ENCODE peak calls at places on chromosomes 11 and 22, in seven cellular contexts. W is upper lobe of left lung, A is K562, L is sigmoid colon, S is SK-N-SH, R is transverse colon, Z is tibial nerve. I is an unnamed sample. For H3K36me3, the result is how much of the 10 kb centered on the place peaks cover.

GRCh38 chr11:93526691-93527583 is 16.3 kb downstream of the SMCO4 start:
- DNase-seq in A (no peak), L (no peak), W (no peak), Z (no peak), R (no peak), S (no peak), I (no peak)

GRCh38 chr22:35343664-35344550 is 37.0 kb upstream of the HMOX1 start:
- DNase-seq in Z (no peak), L (no peak), R (no peak), S (no peak), A (no peak), W (peak), I (no peak)

GRCh38 chr22:42299586-42300285 is 29.3 kb upstream of the TCF20 start:
- DNase-seq in S (no peak), A (peak), L (no peak), R (peak), Z (peak), W (peak), I (no peak)

GRCh38 chr11:65435981-65436411 is 13.4 kb downstream of the NEAT1 start:
- DNase-seq in Z (no peak), L (peak), A (no peak), S (no peak), R (peak), W (peak), I (peak)

GRCh38 chr11:128469220-128469619 is 118.1 kb downstream of the ETS1 start:
- DNase-seq in R (peak), A (no peak), Z (no peak), S (no peak), W (no peak), L (no peak), I (no peak)

GRCh38 chr11:108596701-108597100 is 3.1 kb upstream of the EXPH5 start:
- DNase-seq in A (no peak), W (no peak), S (no peak), L (no peak), R (no peak), Z (no peak), I (no peak)

GRCh38 chr22:38881464-38881871 is 9.5 kb upstream of the CBX6 start:
- DNase-seq in A (no peak), L (peak), S (no peak), Z (peak), W (no peak), R (peak), I (peak)

GRCh38 chr11:114399903-114400221 is 449 bp downstream of the C11orf71 start:
- DNase-seq in L (no peak), R (no peak), W (peak), Z (peak), A (peak), S (no peak), I (no peak)

GRCh38 chr11:2376751-2377451 is at the start of gene CD81:
- DNase-seq in W (peak), R (no peak), Z (peak), L (no peak), S (peak), A (peak), I (peak)

GRCh38 chr11:46901156-46901555 is 17.2 kb downstream of the LRP4 start:
- DNase-seq in R (no peak), A (no peak), Z (no peak), L (no peak), S (no peak), W (no peak), I (no peak)

GRCh38 chr22:48423481-48423901 is 1404.2 kb downstream of the BRD1 start:
- DNase-seq in A (no peak), R (no peak), L (no peak), S (no peak), Z (no peak), W (no peak), I (no peak)

GRCh38 chr11:116471608-116472007 is 301.2 kb downstream of the BUD13 start:
- DNase-seq in W (no peak), A (no peak), R (no peak), S (no peak), Z (no peak), L (no peak), I (no peak)

GRCh38 chr11:134270250-134270714 is 5.9 kb upstream of the GLB1L3 start:
- DNase-seq in Z (no peak), W (no peak), S (peak), R (no peak), A (peak), L (no peak), I (no peak)

GRCh38 chr22:45997077-45997774 is 20.3 kb upstream of the WNT7B start:
- DNase-seq in W (peak), A (no peak), Z (peak), L (peak), S (no peak), R (peak), I (peak)

GRCh38 chr11:10118830-10119229 is 175.2 kb downstream of the SBF2 start:
- DNase-seq in Z (no peak), R (no peak), S (no peak), L (no peak), W (no peak), A (no peak), I (no peak)

GRCh38 chr22:21598302-21598701 is 30.8 kb downstream of the UBE2L3 start:
- DNase-seq in S (no peak), A (no peak), L (no peak), W (no peak), Z (no peak), R (no peak), I (no peak)

GRCh38 chr22:36349726-36350125 is 38.0 kb downstream of the MYH9 start:
- DNase-seq in Z (no peak), L (no peak), A (no peak), W (no peak), S (no peak), R (no peak), I (no peak)

GRCh38 chr11:9201372-9202162 is 63.6 kb downstream of the DENND5A start:
- DNase-seq in Z (no peak), W (no peak), L (no peak), R (no peak), A (no peak), S (no peak), I (no peak)

GRCh38 chr11:66950113-66950535 is 8.1 kb downstream of the PC start:
- DNase-seq in S (no peak), W (no peak), A (peak), L (peak), R (peak), Z (no peak), I (no peak)

GRCh38 chr11:60130496-60130895 is 42.0 kb downstream of the MS4A2 start:
- DNase-seq in S (peak), R (peak), W (no peak), A (peak), Z (no peak), L (no peak), I (no peak)

GRCh38 chr22:45505991-45506743 is 3.5 kb downstream of the FBLN1 start:
- DNase-seq in W (no peak), A (no peak), R (no peak), L (no peak), Z (no peak), S (no peak), I (no peak)

GRCh38 chr22:47619631-47620030 is 857.2 kb downstream of the TBC1D22A start:
- DNase-seq in S (no peak), L (peak), Z (no peak), W (no peak), A (no peak), R (no peak), I (no peak)

GRCh38 chr11:112995423-112996084 is 34.3 kb downstream of the NCAM1 start:
- DNase-seq in W (no peak), S (no peak), L (no peak), R (no peak), Z (no peak), A (no peak), I (no peak)

GRCh38 chr11:32173435-32173834 is 82.6 kb downstream of the RCN1 start:
- DNase-seq in R (peak), A (peak), L (no peak), S (peak), W (peak), Z (peak), I (peak)

GRCh38 chr11:28618426-28618825 is 510.2 kb downstream of the METTL15 start:
- DNase-seq in Z (no peak), L (no peak), A (no peak), S (no peak), R (no peak), W (no peak), I (no peak)

GRCh38 chr22:19663286-19663815 is 51.0 kb upstream of the SEPTIN5 start:
- DNase-seq in R (peak), Z (peak), L (no peak), W (no peak), S (peak), A (peak), I (peak)

GRCh38 chr11:37817727-37818270 is 1219.8 kb upstream of the RAG2 start:
- DNase-seq in S (no peak), Z (no peak), R (no peak), W (no peak), L (no peak), A (no peak), I (no peak)

GRCh38 chr11:70828498-70829159 is 423.7 kb downstream of the SHANK2 start:
- DNase-seq in W (peak), Z (peak), R (peak), A (no peak), L (peak), S (peak), I (no peak)

GRCh38 chr11:31442086-31442485 is 67.3 kb downstream of the IMMP1L start:
- DNase-seq in W (no peak), A (no peak), R (no peak), S (no peak), L (no peak), Z (no peak), I (no peak)

GRCh38 chr11:117828641-117829368 is 4.3 kb upstream of the FXYD2 start:
- DNase-seq in A (peak), L (peak), Z (no peak), W (peak), R (peak), S (no peak), I (peak)

GRCh38 chr11:77127969-77128691 is at the start of gene MYO7A:
- DNase-seq in R (peak), S (peak), Z (no peak), A (peak), W (peak), L (no peak), I (peak)

GRCh38 chr11:134176284-134176683 is 47.5 kb downstream of the NCAPD3 start:
- DNase-seq in R (no peak), Z (no peak), L (no peak), S (no peak), A (no peak), W (no peak), I (no peak)

GRCh38 chr11:88709567-88709966 is 356.2 kb downstream of the GRM5 start:
- DNase-seq in A (no peak), S (no peak), L (no peak), Z (no peak), R (no peak), W (no peak), I (no peak)

GRCh38 chr22:48445113-48445827 is 1382.4 kb downstream of the BRD1 start:
- DNase-seq in S (no peak), L (no peak), A (no peak), Z (no peak), W (peak), R (no peak), I (no peak)

GRCh38 chr11:93494341-93494740 is 48.9 kb downstream of the SMCO4 start:
- DNase-seq in Z (no peak), R (no peak), A (no peak), W (no peak), S (no peak), L (no peak), I (no peak)

GRCh38 chr11:2215561-2216399 is 44.2 kb upstream of the TH start:
- DNase-seq in W (peak), R (no peak), Z (no peak), S (peak), A (peak), L (peak), I (no peak)

GRCh38 chr11:95684170-95684569 is 105.4 kb downstream of the FAM76B start:
- DNase-seq in L (no peak), R (no peak), Z (no peak), W (no peak), A (no peak), S (no peak), I (no peak)

GRCh38 chr11:20973959-20974358 is 304.6 kb downstream of the NELL1 start:
- DNase-seq in L (no peak), R (no peak), Z (no peak), W (no peak), S (no peak), A (no peak), I (no peak)

DNA sequence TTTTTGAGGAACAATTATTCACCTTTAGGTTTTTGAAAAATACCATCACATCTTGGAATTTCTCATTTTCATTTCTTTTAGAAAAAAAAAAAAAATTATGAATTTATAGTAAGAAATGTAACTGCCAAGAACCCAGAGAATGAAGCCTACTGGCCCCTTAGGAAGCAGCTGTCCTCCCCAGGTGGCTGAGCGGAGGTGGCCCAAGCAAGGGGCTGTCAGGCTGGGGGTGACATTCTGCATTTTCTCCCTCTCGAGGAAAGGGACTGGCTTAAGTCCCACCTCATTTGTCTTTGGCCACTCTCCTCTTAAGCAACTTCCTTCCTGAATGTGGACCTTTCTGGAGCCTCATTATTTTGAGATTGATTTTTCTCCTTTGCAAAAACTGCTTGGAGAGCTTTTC is 111.9 kb downstream of the MORC2 start:
- DNase-seq in R (no peak), L (no peak), S (no peak), Z (no peak), A (peak), W (no peak), I (no peak)
- TF ChIP-seq EP300 in R (no peak), L (no peak), S (no peak), Z (no peak), A (no peak), W (no peak), I (no peak)

GRCh38 chr11:12986194-12986898 is 22.8 kb upstream of the RASSF10 start:
- DNase-seq in A (no peak), R (no peak), S (no peak), W (no peak), Z (no peak), L (no peak), I (no peak)
- H3K36me3 ChIP-seq in A (half or more), R (under half), S (under half), W (under half), Z (under half), L (under half), I (under half)

GRCh38 chr11:62001450-62002178 is 34.2 kb upstream of the FTH1 start:
- DNase-seq in R (peak), Z (peak), W (no peak), L (no peak), A (no peak), S (no peak), I (peak)
- TF ChIP-seq EP300 in R (no peak), Z (peak), W (no peak), L (no peak), A (no peak), S (no peak), I (no peak)

DNA sequence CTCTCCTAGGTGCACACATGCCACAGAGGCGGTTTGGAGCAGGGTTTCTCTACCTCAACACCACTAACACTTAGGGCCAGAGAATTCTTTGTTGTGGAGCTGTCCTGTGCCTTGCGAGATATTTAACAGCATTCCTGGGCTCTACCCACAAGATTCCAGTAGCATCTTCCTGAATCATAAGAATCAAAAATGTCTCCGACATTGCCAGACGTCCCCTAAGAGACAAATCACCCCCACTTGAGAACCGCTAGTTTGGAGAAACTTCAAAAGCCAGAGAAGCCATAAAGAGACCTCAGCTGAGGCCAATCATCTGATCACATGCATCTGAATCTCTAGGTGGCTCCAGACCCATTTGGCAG is 16.1 kb downstream of the MFNG start:
- DNase-seq in S (no peak), Z (no peak), A (no peak), L (no peak), W (no peak), R (no peak), I (no peak)
- H3K36me3 ChIP-seq in S (under half), Z (under half), A (under half), L (under half), W (under half), R (under half), I (under half)

GRCh38 chr11:68839953-68840641 is 1.6 kb downstream of the CPT1A start:
- DNase-seq in R (peak), L (no peak), S (no peak), Z (no peak), W (no peak), A (peak), I (no peak)

GRCh38 chr11:68840661-68841653 is 759 bp downstream of the CPT1A start:
- DNase-seq in A (peak), L (peak), W (peak), Z (no peak), S (peak), R (peak), I (peak)

GRCh38 chr11:68838572-68838964 is 3.1 kb downstream of the CPT1A start:
- DNase-seq in R (no peak), L (peak), A (no peak), S (no peak), W (no peak), Z (no peak), I (no peak)

GRCh38 chr11:68837583-68838571 is 3.8 kb downstream of the CPT1A start:
- DNase-seq in A (no peak), Z (no peak), S (no peak), W (no peak), L (no peak), R (peak), I (no peak)

DNA sequence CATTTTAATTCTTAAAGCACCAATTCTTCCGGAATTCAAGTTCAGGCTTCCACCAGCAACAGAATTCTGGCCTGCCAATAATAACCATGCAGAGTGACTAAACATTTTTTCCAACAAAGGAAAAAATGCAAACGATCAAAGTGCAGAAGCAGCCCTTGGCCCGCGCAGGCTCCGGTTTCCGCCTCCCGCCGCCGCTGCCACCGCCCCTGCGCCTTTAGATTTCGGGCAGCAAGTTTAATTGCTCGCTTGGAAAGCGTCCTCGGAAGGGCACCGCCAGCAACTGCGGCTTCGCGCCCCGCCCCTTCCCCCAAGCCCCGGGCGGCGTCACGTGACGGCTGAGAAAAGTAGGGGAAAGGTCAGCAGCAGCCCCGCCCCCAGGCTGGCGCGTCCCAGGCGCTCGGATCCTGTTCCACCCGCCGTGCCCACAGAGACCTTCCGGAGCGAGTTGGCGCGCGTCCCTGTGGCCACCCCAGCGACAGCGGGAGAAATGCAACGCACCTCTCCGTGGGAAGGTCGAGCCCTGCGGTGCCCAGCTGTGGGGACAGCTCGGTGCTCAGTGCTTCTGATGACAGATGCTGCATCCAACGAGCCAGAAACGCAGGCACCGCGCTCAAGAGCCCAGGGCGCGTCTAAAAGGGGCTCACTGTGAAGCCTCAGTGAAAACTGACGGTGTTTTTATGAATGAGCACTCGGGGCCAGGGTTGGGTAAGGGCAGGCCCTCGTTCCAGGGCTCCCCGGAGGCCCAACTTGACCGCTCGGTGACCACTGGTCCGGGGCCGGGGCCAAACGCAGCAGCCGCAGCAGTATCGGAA is 2.5 kb downstream of the CPT1A start:
- DNase-seq in S (peak), Z (peak), A (peak), W (peak), R (peak), L (peak), I (peak)
- TF ChIP-seq EP300 in S (peak), Z (peak), A (no peak), W (no peak), R (peak), L (no peak), I (peak)

I was measured in ovary.